ENCODE peak calls at places on chromosomes 7 and 10, in ten cellular contexts. O, G, T, I, H, L, Y, R, M and J are unnamed samples.
A peak's percentile ranks its signal among the peaks of the same experiment; 100 is the strongest.

GRCh38 chr10:12849351-12850181 is 151.9 kb downstream of the CCDC3 start:
- DNase-seq in O (peak; percentile 11), G (no peak), T (no peak), I (peak; percentile 49), H (no peak), L (no peak), Y (no peak), R (peak; percentile 14), M (no peak), J (no peak)

GRCh38 chr10:74377476-74377875 is 226.5 kb downstream of the ADK start:
- DNase-seq in O (no peak), G (no peak), T (no peak), I (no peak), H (no peak), L (no peak), Y (no peak), R (no peak), M (no peak), J (no peak)

GRCh38 chr10:8321990-8322389 is 267.5 kb downstream of the GATA3 start:
- DNase-seq in O (no peak), G (no peak), T (no peak), I (no peak), H (no peak), L (no peak), Y (peak; percentile 16), R (no peak), M (no peak), J (no peak)

GRCh38 chr7:128796325-128796724 is 4.6 kb downstream of the CCDC136 start:
- DNase-seq in O (no peak), G (no peak), T (peak; percentile 57), I (peak; percentile 94), H (no peak), L (no peak), Y (no peak), R (peak; percentile 92), M (no peak), J (peak; percentile 60)

GRCh38 chr10:129545257-129545656 is 78.2 kb downstream of the MGMT start:
- DNase-seq in O (no peak), G (no peak), T (no peak), I (peak; percentile 80), H (no peak), L (no peak), Y (no peak), R (peak; percentile 59), M (no peak), J (no peak)

GRCh38 chr7:105830405-105831218 is 45.8 kb downstream of the ATXN7L1 start:
- DNase-seq in O (no peak), G (no peak), T (peak; percentile 95), I (peak; percentile 89), H (no peak), L (no peak), Y (no peak), R (peak; percentile 93), M (no peak), J (peak; percentile 73)

GRCh38 chr10:119542357-119542989 is at the start of gene RGS10:
- DNase-seq in O (peak; percentile 91), G (peak; percentile 45), T (no peak), I (peak; percentile 84), H (peak; percentile 92), L (peak; percentile 80), Y (peak; percentile 72), R (peak; percentile 69), M (peak; percentile 82), J (peak; percentile 88)

GRCh38 chr10:78758176-78758575 is 310.6 kb upstream of the ZMIZ1 start:
- DNase-seq in O (no peak), G (no peak), T (no peak), I (no peak), H (no peak), L (no peak), Y (no peak), R (no peak), M (no peak), J (no peak)

GRCh38 chr10:474946-475345 is 214.5 kb downstream of the DIP2C start:
- DNase-seq in O (no peak), G (no peak), T (no peak), I (no peak), H (no peak), L (no peak), Y (no peak), R (no peak), M (peak; percentile 25), J (no peak)

GRCh38 chr10:93299195-93299594 is 182.9 kb downstream of the MYOF start:
- DNase-seq in O (no peak), G (no peak), T (no peak), I (no peak), H (no peak), L (peak; percentile 33), Y (no peak), R (no peak), M (no peak), J (no peak)

GRCh38 chr7:155532792-155533119 is 13.6 kb downstream of the CNPY1 start:
- DNase-seq in O (no peak), G (no peak), T (no peak), I (no peak), H (no peak), L (no peak), Y (no peak), R (no peak), M (peak; percentile 9), J (no peak)

GRCh38 chr7:155533827-155534690 is 12.3 kb downstream of the CNPY1 start:
- DNase-seq in O (no peak), G (no peak), T (no peak), I (peak; percentile 22), H (no peak), L (peak; percentile 89), Y (peak; percentile 88), R (peak; percentile 8), M (no peak), J (no peak)

GRCh38 chr7:155534691-155535090 is 11.7 kb downstream of the CNPY1 start:
- DNase-seq in O (no peak), G (no peak), T (no peak), I (no peak), H (no peak), L (no peak), Y (no peak), R (no peak), M (no peak), J (no peak)

GRCh38 chr7:155531686-155532085 is 14.7 kb downstream of the CNPY1 start:
- DNase-seq in O (no peak), G (no peak), T (no peak), I (no peak), H (no peak), L (no peak), Y (peak; percentile 74), R (no peak), M (peak; percentile 50), J (no peak)

GRCh38 chr7:155533120-155533826 is 13.1 kb downstream of the CNPY1 start:
- DNase-seq in O (no peak), G (no peak), T (no peak), I (peak; percentile 2), H (no peak), L (peak; percentile 38), Y (peak; percentile 54), R (peak; percentile 3), M (peak; percentile 39), J (no peak)
- H3K4me3 ChIP-seq in O (no peak overlapping the region), G (no peak overlapping the region), T (no peak overlapping the region), I (peak overlapping the region; percentile 7), H (no peak overlapping the region), L (peak overlapping the region; percentile 60), Y (peak overlapping the region; percentile 47), R (no peak overlapping the region), M (no peak overlapping the region), J (no peak overlapping the region)

GRCh38 chr10:22317771-22318565 is 1.8 kb downstream of the COMMD3 start:
- DNase-seq in O (no peak), G (no peak), T (no peak), I (no peak), H (no peak), L (peak; percentile 45), Y (peak; percentile 32), R (no peak), M (no peak), J (no peak)
- H3K4me3 ChIP-seq in O (no peak overlapping the region), G (no peak overlapping the region), T (no peak overlapping the region), I (no peak overlapping the region), H (no peak overlapping the region), L (no peak overlapping the region), Y (no peak overlapping the region), R (peak overlapping the region; percentile 68), M (no peak overlapping the region), J (no peak overlapping the region)

GRCh38 chr10:52314822-52315552 is 906 bp downstream of the DKK1 start:
- DNase-seq in O (no peak), G (no peak), T (no peak), I (peak; percentile 48), H (peak; percentile 45), L (peak; percentile 17), Y (peak; percentile 46), R (peak; percentile 42), M (no peak), J (peak; percentile 66)

GRCh38 chr10:52316005-52316404 is 1.9 kb downstream of the DKK1 start:
- DNase-seq in O (no peak), G (no peak), T (no peak), I (peak; percentile 9), H (no peak), L (no peak), Y (no peak), R (no peak), M (no peak), J (no peak)

GRCh38 chr10:52314007-52314821 is at the start of gene DKK1:
- DNase-seq in O (peak; percentile 76), G (peak; percentile 72), T (no peak), I (peak; percentile 85), H (peak; percentile 60), L (peak; percentile 91), Y (peak; percentile 87), R (peak; percentile 84), M (peak; percentile 75), J (peak; percentile 91)

GRCh38 chr10:52313350-52314006 is 603 bp upstream of the DKK1 start:
- DNase-seq in O (peak; percentile 18), G (no peak), T (no peak), I (no peak), H (no peak), L (peak; percentile 69), Y (peak; percentile 46), R (no peak), M (no peak), J (no peak)

DNA sequence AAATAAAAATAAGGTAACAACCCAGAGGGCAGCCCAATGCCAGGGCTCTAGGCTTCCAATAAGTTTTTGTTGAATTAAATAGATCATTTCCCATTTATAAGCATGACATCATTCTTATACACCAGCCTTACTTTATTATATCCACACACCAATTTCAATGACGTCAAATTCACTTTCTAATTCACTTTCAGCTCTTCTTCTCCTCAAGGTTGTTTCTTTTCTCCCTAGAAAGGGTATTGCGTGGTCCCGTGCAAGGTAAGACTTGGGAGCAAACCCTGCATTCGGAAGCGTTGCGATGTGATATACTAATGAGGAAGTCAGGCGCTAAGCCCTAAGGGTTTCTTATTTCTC is 1.1 kb upstream of the DKK1 start:
- DNase-seq in O (no peak), G (no peak), T (no peak), I (peak; percentile 40), H (no peak), L (no peak), Y (peak; percentile 24), R (no peak), M (no peak), J (no peak)
- H3K4me3 ChIP-seq in O (peak overlapping the region; percentile 45), G (no peak overlapping the region), T (peak overlapping the region; percentile 93), I (peak overlapping the region; percentile 55), H (no peak overlapping the region), L (peak overlapping the region; percentile 65), Y (peak overlapping the region; percentile 57), R (peak overlapping the region; percentile 84), M (peak overlapping the region; percentile 58), J (peak overlapping the region; percentile 77)

DNA sequence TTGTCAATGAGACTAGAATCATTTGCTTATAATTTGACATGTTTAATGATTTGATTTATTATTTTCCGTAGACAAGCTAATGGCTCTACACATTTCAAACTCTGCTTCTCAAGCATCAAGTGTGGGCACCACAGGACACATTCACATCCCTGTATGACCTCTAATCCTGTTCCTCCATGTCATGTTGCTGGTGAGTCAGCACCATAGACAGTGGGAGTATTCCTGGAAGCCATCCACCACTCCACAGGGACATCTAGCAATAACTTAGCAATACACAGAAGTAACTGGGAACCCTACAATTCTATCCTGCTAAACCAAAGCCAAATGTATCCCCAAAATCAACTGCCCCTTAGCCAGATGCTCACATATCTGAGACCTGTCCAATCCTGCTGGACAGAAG is 126.6 kb downstream of the GFRA1 start:
- DNase-seq in O (no peak), G (no peak), T (no peak), I (no peak), H (no peak), L (no peak), Y (no peak), R (no peak), M (no peak), J (peak; percentile 54)
- H3K4me3 ChIP-seq in O (no peak overlapping the region), G (no peak overlapping the region), T (no peak overlapping the region), I (no peak overlapping the region), H (no peak overlapping the region), L (no peak overlapping the region), Y (no peak overlapping the region), R (no peak overlapping the region), M (no peak overlapping the region), J (no peak overlapping the region)